ENCODE peak calls at places on chromosomes 11 and 22, in four cellular contexts. One of them, this sample, is unnamed.

GRCh38 chr11:45864041-45864440 is 16.8 kb downstream of the CRY2 start:
- DNase-seq in H1: no peak
- DNase-seq in suprapubic skin: no peak
- DNase-seq in GM20000: no peak
- DNase-seq in this sample: no peak

GRCh38 chr11:6397156-6397555 is 6.9 kb downstream of the SMPD1 start:
- DNase-seq in H1: no peak
- DNase-seq in suprapubic skin: no peak
- DNase-seq in GM20000: no peak
- DNase-seq in this sample: no peak

GRCh38 chr22:49738566-49738965 is 89.1 kb downstream of the BRD1 start:
- DNase-seq in H1: no peak
- DNase-seq in GM20000: no peak
- DNase-seq in suprapubic skin: no peak
- DNase-seq in this sample: no peak

GRCh38 chr11:132062031-132062430 is 691.6 kb downstream of the NTM start:
- DNase-seq in H1: no peak
- DNase-seq in GM20000: no peak
- DNase-seq in suprapubic skin: no peak
- DNase-seq in this sample: no peak

GRCh38 chr11:134050541-134051383 is 18.1 kb upstream of the JAM3 start:
- DNase-seq in suprapubic skin: peak; percentile 84
- DNase-seq in GM20000: peak; percentile 89
- DNase-seq in H1: peak; percentile 85
- DNase-seq in this sample: peak; percentile 80

GRCh38 chr11:19790831-19791552 is 78.4 kb downstream of the NAV2 start:
- DNase-seq in H1: peak; percentile 74
- DNase-seq in suprapubic skin: no peak
- DNase-seq in GM20000: no peak
- DNase-seq in this sample: no peak

GRCh38 chr11:66570117-66570825 is 1.9 kb upstream of the CTSF start:
- DNase-seq in H1: no peak
- DNase-seq in GM20000: no peak
- DNase-seq in suprapubic skin: no peak
- DNase-seq in this sample: no peak

GRCh38 chr22:44311855-44312170 is 938 bp downstream of the SHISAL1 start:
- DNase-seq in suprapubic skin: no peak
- DNase-seq in H1: no peak
- DNase-seq in GM20000: no peak
- DNase-seq in this sample: no peak

GRCh38 chr11:8747173-8747572 is 64.6 kb downstream of the RPL27A start:
- DNase-seq in suprapubic skin: no peak
- DNase-seq in GM20000: no peak
- DNase-seq in H1: no peak
- DNase-seq in this sample: no peak

GRCh38 chr22:17501679-17502285 is 61.5 kb upstream of the SLC25A18 start:
- DNase-seq in suprapubic skin: no peak
- DNase-seq in H1: no peak
- DNase-seq in GM20000: peak; percentile 60
- DNase-seq in this sample: peak; percentile 34

GRCh38 chr22:42720263-42721044 is at the start of gene A4GALT:
- DNase-seq in GM20000: peak; percentile 87
- DNase-seq in H1: peak; percentile 71
- DNase-seq in suprapubic skin: no peak
- DNase-seq in this sample: peak; percentile 7

GRCh38 chr11:123055132-123055924 is 6.6 kb downstream of the HSPA8 start:
- DNase-seq in H1: no peak
- DNase-seq in GM20000: no peak
- DNase-seq in suprapubic skin: peak; percentile 20
- DNase-seq in this sample: no peak

GRCh38 chr11:95711162-95711944 is 78.2 kb downstream of the FAM76B start:
- DNase-seq in H1: no peak
- DNase-seq in GM20000: no peak
- DNase-seq in suprapubic skin: no peak
- DNase-seq in this sample: peak; percentile 35

GRCh38 chr22:44341431-44342346 is 28.9 kb upstream of the SHISAL1 start:
- DNase-seq in H1: no peak
- DNase-seq in GM20000: no peak
- DNase-seq in suprapubic skin: no peak
- DNase-seq in this sample: no peak

GRCh38 chr11:80388133-80388532 is 947.3 kb upstream of the TENM4 start:
- DNase-seq in suprapubic skin: no peak
- DNase-seq in H1: no peak
- DNase-seq in GM20000: no peak
- DNase-seq in this sample: no peak

DNA sequence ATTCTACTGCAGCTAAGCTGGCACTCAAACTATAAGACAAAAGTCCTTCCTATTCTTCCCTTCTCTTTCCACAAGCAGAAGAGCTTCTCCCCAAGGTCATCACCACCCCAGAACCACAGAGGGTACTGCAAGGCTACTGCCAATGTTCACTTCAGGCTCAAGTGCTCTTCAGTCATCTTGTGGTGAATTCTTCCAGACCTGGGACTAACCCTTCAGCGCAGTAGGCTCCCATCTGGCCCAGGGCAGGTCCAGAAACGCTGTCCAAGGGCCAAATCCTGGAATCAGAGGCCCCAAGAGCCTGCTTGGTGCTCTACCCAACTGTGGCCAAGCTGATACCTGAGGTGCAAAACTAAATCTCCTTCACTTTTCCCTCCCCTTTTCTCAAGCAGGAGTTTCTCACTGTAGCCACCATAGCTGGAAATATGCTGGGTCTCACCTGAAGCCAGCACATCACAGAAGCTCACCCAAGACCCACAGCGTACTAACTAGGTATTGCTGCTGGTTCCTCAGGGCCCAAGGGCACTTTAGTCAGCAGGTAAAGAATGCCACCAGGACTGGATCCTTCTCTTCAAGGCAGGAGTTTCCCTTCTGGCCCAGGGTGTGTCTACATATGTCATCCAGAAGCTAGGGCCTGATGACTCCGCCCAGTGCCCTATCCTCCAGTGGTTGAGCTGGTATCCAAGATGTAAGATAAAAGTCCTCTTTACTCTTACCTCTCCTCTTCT is 27.8 kb downstream of the FCHSD2 start:
- DNase-seq in GM20000: no peak
- DNase-seq in H1: no peak
- DNase-seq in suprapubic skin: no peak
- DNase-seq in this sample: no peak
- TF ChIP-seq CTCF in GM20000: no peak
- TF ChIP-seq CTCF in H1: no peak
- TF ChIP-seq CTCF in suprapubic skin: no peak
- TF ChIP-seq CTCF in this sample: no peak

DNA sequence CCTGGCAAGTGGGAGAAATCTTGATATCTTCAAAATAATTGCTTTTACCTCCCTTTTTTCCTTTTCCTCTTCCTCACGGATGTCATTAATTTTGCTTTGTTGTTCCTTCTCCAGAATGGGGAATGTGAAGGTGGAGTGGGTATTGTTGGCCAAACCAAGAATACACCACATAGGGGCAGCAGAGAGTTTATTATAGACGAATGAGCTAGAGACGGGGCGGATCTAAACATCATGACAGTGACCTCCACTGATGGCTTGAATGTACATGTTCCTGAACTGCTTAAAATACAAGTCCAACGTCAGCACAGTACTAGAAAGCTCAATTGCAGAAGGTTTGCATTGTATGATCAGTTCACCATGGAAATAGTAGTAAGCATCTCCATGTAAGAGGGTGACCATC is 122.3 kb upstream of the SNX19 start:
- DNase-seq in suprapubic skin: no peak
- DNase-seq in H1: no peak
- DNase-seq in GM20000: peak; percentile 20
- DNase-seq in this sample: no peak
- TF ChIP-seq CTCF in suprapubic skin: no peak
- TF ChIP-seq CTCF in H1: peak; percentile 68
- TF ChIP-seq CTCF in GM20000: peak; percentile 31
- TF ChIP-seq CTCF in this sample: no peak

DNA sequence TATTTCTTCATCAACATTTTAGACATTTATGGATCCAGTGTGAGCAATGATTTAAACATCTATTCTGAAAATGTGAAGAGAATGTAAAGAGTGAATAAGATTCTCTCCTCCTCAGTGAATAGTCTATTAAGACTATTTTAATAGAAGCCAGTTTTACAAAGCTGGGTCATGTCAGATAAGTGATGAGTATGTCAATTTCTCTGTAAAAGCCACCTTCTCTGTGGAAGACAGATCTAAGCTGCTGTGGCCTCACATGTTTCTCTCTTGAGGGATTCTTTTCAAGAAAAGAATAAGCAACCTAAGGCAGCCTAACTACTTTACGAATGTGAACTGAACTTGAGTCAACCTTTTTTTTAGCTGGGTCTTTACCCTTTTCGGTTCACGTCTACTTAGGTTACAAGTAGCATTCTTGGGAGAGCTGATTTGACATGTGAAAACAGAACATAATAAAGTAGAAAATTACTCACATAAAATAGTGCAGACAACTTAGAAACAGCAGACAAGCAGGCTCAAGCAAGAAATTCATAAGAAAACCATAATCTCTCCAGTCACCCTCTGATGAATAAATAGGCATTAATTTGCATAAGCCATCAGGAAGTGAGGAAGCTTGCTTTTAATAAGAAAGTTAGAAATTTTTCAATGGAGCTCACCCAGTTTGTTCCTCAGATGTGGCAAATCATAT is 9.9 kb downstream of the CTSC start:
- DNase-seq in suprapubic skin: no peak
- DNase-seq in GM20000: no peak
- DNase-seq in H1: no peak
- DNase-seq in this sample: no peak
- TF ChIP-seq CTCF in suprapubic skin: no peak
- TF ChIP-seq CTCF in GM20000: no peak
- TF ChIP-seq CTCF in H1: no peak
- TF ChIP-seq CTCF in this sample: no peak

GRCh38 chr22:31446767-31447166 is 42.9 kb downstream of the EIF4ENIF1 start:
- DNase-seq in H1: no peak
- DNase-seq in suprapubic skin: no peak
- DNase-seq in GM20000: no peak
- DNase-seq in this sample: no peak

GRCh38 chr22:31448382-31448781 is 41.3 kb downstream of the EIF4ENIF1 start:
- DNase-seq in GM20000: no peak
- DNase-seq in suprapubic skin: no peak
- DNase-seq in H1: no peak
- DNase-seq in this sample: no peak

GRCh38 chr22:31447337-31447736 is 42.3 kb downstream of the EIF4ENIF1 start:
- DNase-seq in suprapubic skin: no peak
- DNase-seq in GM20000: no peak
- DNase-seq in H1: no peak
- DNase-seq in this sample: no peak

GRCh38 chr22:31449521-31449920 is 40.1 kb downstream of the EIF4ENIF1 start:
- DNase-seq in suprapubic skin: no peak
- DNase-seq in GM20000: no peak
- DNase-seq in H1: no peak
- DNase-seq in this sample: no peak

DNA sequence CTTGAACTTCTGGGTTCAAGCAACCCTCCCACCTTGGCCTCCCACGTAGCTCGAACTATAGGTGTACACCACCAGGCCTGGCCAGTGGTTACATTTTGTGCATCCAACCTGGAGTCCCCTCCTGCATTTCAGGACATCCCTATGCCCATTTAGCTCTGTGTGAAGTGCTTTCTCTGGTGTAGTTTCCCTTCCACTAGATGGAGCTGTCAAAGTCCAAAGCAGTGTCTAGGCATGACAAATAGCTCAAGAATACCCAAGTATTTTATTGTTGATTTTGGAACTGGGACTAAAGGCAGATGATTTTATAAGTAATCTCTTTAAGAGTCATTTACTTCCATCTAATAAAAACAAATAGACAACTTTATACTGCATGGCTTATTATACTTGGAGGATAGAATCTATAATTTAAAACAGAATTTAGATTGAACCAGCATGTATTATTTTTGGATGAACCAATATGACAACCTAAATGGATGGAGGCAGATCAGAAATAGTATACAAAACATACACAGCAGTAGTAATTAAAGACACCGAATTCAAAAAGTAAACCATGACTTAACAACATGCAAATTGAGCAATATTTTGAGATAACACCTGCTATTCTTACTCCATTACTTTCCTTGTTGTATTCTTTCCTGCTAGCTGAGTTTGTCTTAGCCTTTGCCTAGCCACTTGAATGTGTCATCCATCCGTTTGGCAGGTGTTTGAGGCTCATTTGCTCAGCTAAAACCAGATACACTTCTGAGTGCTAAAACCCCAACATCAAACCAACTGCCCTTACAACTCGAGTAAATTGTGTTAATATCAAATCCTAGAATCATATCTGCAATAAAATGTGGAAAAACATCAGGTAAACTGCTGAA is 37.7 kb downstream of the EIF4ENIF1 start:
- DNase-seq in suprapubic skin: no peak
- DNase-seq in H1: no peak
- DNase-seq in GM20000: peak; percentile 46
- DNase-seq in this sample: no peak
- TF ChIP-seq CTCF in suprapubic skin: no peak
- TF ChIP-seq CTCF in H1: peak; percentile 49
- TF ChIP-seq CTCF in GM20000: no peak
- TF ChIP-seq CTCF in this sample: peak; percentile 46

DNA sequence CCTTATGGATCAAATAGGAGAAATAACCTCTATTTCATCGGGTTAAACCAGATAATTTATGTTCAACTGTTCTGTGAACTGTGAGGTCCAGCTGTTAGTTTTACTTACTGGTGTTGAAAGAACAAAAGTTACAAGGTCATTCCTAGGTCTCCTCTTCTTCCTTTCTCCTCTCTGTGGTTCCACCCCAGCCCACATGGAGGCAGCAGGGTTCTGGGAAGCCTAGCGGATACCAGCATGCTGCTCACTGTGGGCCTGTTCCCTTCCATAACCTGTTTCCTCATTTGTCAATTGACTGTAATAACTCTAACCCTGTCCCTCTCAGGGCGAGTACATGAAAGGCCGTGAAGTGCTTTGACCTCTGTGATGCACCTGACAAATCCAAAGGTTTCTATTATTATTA is 27.8 kb downstream of the RELT start:
- DNase-seq in GM20000: no peak
- DNase-seq in H1: peak; percentile 68
- DNase-seq in suprapubic skin: no peak
- DNase-seq in this sample: no peak
- TF ChIP-seq CTCF in GM20000: no peak
- TF ChIP-seq CTCF in H1: peak; percentile 77
- TF ChIP-seq CTCF in suprapubic skin: peak; percentile 58
- TF ChIP-seq CTCF in this sample: no peak

DNA sequence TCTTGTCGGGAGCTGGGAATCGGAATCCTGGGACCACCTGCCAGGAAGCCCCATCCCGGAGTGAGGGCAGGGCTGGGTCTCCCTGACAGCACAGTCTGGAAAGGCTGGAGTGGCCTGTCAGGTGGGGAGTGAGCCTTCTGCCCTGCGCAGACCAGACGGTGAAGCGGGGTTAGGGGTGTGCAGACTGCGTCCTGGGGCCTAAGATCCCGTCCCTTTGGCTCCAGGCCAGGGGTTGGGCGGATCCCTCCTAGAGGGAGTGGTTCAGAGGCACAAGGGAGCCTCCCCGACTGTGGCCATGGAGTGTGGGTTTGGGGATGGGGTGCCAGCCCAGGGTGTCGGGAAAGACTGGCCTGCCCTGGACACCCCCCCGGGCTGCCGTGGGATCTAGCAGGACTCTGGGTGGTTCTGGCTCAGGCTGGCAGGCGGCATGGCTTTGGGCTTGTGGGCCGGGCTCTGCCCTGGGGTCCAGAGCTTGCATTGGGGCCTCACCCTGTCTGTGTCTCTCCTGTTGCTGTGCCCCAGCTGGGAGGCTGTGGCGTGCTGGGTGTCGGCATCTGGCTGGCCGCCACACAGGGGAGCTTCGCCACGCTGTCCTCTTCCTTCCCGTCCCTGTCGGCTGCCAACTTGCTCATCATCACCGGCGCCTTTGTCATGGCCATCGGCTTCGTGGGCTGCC is 19.5 kb downstream of the TSPAN4 start:
- DNase-seq in suprapubic skin: no peak
- DNase-seq in H1: peak; percentile 68
- DNase-seq in GM20000: no peak
- DNase-seq in this sample: no peak
- TF ChIP-seq CTCF in suprapubic skin: no peak
- TF ChIP-seq CTCF in H1: no peak
- TF ChIP-seq CTCF in GM20000: no peak
- TF ChIP-seq CTCF in this sample: no peak

This sample was measured in activated CD8-positive, alpha-beta T cell treated with anti-CD3 and anti-CD28 coated beads for 36 hours.